ENCODE peak calls at places on chromosomes 2 and 18, in nine cellular contexts. One of them, this sample, is unnamed. For H3K36me3 and H3K4me1, the result is how much of the 10 kb centered on the place peaks cover.

GRCh38 chr2:88837511-88838160 is 146.2 kb downstream of the RPIA start:
- DNase-seq in colonic mucosa: no peak
- DNase-seq in tibial artery: no peak
- DNase-seq in lower lobe of right lung: no peak
- DNase-seq in cardiac muscle cell: no peak
- DNase-seq in heart left ventricle: no peak
- DNase-seq in GM23338: no peak
- DNase-seq in endodermal cell: no peak
- DNase-seq in psoas muscle: no peak
- DNase-seq in this sample: no peak

GRCh38 chr2:69143726-69144360 is 130.9 kb downstream of the ANTXR1 start:
- DNase-seq in colonic mucosa: no peak
- DNase-seq in tibial artery: no peak
- DNase-seq in lower lobe of right lung: no peak
- DNase-seq in cardiac muscle cell: no peak
- DNase-seq in heart left ventricle: no peak
- DNase-seq in GM23338: no peak
- DNase-seq in endodermal cell: no peak
- DNase-seq in psoas muscle: no peak
- DNase-seq in this sample: no peak

GRCh38 chr2:42706836-42707235 is 57.1 kb downstream of the OXER1 start:
- DNase-seq in colonic mucosa: no peak
- DNase-seq in tibial artery: no peak
- DNase-seq in lower lobe of right lung: no peak
- DNase-seq in cardiac muscle cell: no peak
- DNase-seq in heart left ventricle: no peak
- DNase-seq in GM23338: peak
- DNase-seq in endodermal cell: peak
- DNase-seq in psoas muscle: no peak
- DNase-seq in this sample: no peak

GRCh38 chr2:203706403-203706802 is at the start of gene CD28:
- DNase-seq in colonic mucosa: peak
- DNase-seq in tibial artery: peak
- DNase-seq in lower lobe of right lung: no peak
- DNase-seq in cardiac muscle cell: no peak
- DNase-seq in heart left ventricle: peak
- DNase-seq in GM23338: no peak
- DNase-seq in endodermal cell: no peak
- DNase-seq in psoas muscle: no peak
- DNase-seq in this sample: no peak

GRCh38 chr2:120520929-120521912 is 175.3 kb downstream of the INHBB start:
- DNase-seq in colonic mucosa: peak
- DNase-seq in tibial artery: no peak
- DNase-seq in lower lobe of right lung: no peak
- DNase-seq in cardiac muscle cell: peak
- DNase-seq in heart left ventricle: no peak
- DNase-seq in GM23338: peak
- DNase-seq in endodermal cell: peak
- DNase-seq in psoas muscle: peak
- DNase-seq in this sample: no peak

GRCh38 chr2:153163055-153163454 is 315.5 kb downstream of the RPRM start:
- DNase-seq in colonic mucosa: no peak
- DNase-seq in tibial artery: no peak
- DNase-seq in lower lobe of right lung: no peak
- DNase-seq in cardiac muscle cell: peak
- DNase-seq in heart left ventricle: no peak
- DNase-seq in GM23338: peak
- DNase-seq in endodermal cell: peak
- DNase-seq in psoas muscle: no peak
- DNase-seq in this sample: no peak

GRCh38 chr2:97748397-97748796 is 35.0 kb downstream of the ZAP70 start:
- DNase-seq in colonic mucosa: no peak
- DNase-seq in tibial artery: no peak
- DNase-seq in lower lobe of right lung: no peak
- DNase-seq in cardiac muscle cell: peak
- DNase-seq in heart left ventricle: peak
- DNase-seq in GM23338: peak
- DNase-seq in endodermal cell: peak
- DNase-seq in psoas muscle: no peak
- DNase-seq in this sample: peak

GRCh38 chr2:138081225-138082073 is 117.2 kb downstream of the HNMT start:
- DNase-seq in colonic mucosa: no peak
- DNase-seq in tibial artery: no peak
- DNase-seq in lower lobe of right lung: no peak
- DNase-seq in cardiac muscle cell: no peak
- DNase-seq in heart left ventricle: no peak
- DNase-seq in GM23338: no peak
- DNase-seq in endodermal cell: no peak
- DNase-seq in psoas muscle: no peak
- DNase-seq in this sample: no peak

GRCh38 chr2:10584242-10584753 is 105.5 kb downstream of the NOL10 start:
- DNase-seq in colonic mucosa: no peak
- DNase-seq in tibial artery: no peak
- DNase-seq in lower lobe of right lung: no peak
- DNase-seq in cardiac muscle cell: no peak
- DNase-seq in heart left ventricle: no peak
- DNase-seq in GM23338: no peak
- DNase-seq in endodermal cell: no peak
- DNase-seq in psoas muscle: no peak
- DNase-seq in this sample: no peak

GRCh38 chr2:10580170-10580539 is 109.6 kb downstream of the NOL10 start:
- DNase-seq in colonic mucosa: no peak
- DNase-seq in tibial artery: no peak
- DNase-seq in lower lobe of right lung: no peak
- DNase-seq in cardiac muscle cell: no peak
- DNase-seq in heart left ventricle: no peak
- DNase-seq in GM23338: peak
- DNase-seq in endodermal cell: peak
- DNase-seq in psoas muscle: no peak
- DNase-seq in this sample: no peak

GRCh38 chr2:10579441-10580169 is 110.2 kb downstream of the NOL10 start:
- DNase-seq in colonic mucosa: no peak
- DNase-seq in tibial artery: no peak
- DNase-seq in lower lobe of right lung: no peak
- DNase-seq in cardiac muscle cell: no peak
- DNase-seq in heart left ventricle: no peak
- DNase-seq in GM23338: no peak
- DNase-seq in endodermal cell: no peak
- DNase-seq in psoas muscle: no peak
- DNase-seq in this sample: no peak

GRCh38 chr2:10580991-10581390 is 108.8 kb downstream of the NOL10 start:
- DNase-seq in colonic mucosa: no peak
- DNase-seq in tibial artery: no peak
- DNase-seq in lower lobe of right lung: no peak
- DNase-seq in cardiac muscle cell: no peak
- DNase-seq in heart left ventricle: no peak
- DNase-seq in GM23338: no peak
- DNase-seq in endodermal cell: no peak
- DNase-seq in psoas muscle: no peak
- DNase-seq in this sample: no peak

GRCh38 chr2:10581990-10582389 is 107.8 kb downstream of the NOL10 start:
- DNase-seq in colonic mucosa: no peak
- DNase-seq in tibial artery: no peak
- DNase-seq in lower lobe of right lung: no peak
- DNase-seq in cardiac muscle cell: no peak
- DNase-seq in heart left ventricle: no peak
- DNase-seq in GM23338: no peak
- DNase-seq in endodermal cell: no peak
- DNase-seq in psoas muscle: no peak
- DNase-seq in this sample: no peak
- H3K36me3 ChIP-seq in colonic mucosa: under half
- H3K36me3 ChIP-seq in tibial artery: half or more
- H3K36me3 ChIP-seq in lower lobe of right lung: half or more
- H3K36me3 ChIP-seq in cardiac muscle cell: under half
- H3K36me3 ChIP-seq in heart left ventricle: half or more
- H3K36me3 ChIP-seq in GM23338: under half
- H3K36me3 ChIP-seq in endodermal cell: under half
- H3K36me3 ChIP-seq in psoas muscle: half or more
- H3K36me3 ChIP-seq in this sample: half or more

DNA sequence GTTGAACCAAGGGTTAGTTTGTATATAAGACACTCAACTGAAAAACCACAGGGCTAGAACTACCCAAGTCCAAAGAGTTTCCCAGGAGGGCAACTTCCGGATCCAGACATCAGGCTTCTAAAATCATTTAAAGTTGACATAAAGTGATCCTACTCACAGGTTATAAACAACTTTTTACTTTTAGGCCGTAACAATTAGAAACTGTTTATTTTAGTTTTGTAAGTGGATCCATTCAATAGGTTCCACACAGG is 454.6 kb downstream of the MEIS1 start:
- DNase-seq in colonic mucosa: no peak
- DNase-seq in tibial artery: no peak
- DNase-seq in lower lobe of right lung: no peak
- DNase-seq in cardiac muscle cell: no peak
- DNase-seq in heart left ventricle: no peak
- DNase-seq in GM23338: no peak
- DNase-seq in endodermal cell: no peak
- DNase-seq in psoas muscle: no peak
- DNase-seq in this sample: no peak
- H3K4me1 ChIP-seq in colonic mucosa: under half
- H3K4me1 ChIP-seq in tibial artery: under half
- H3K4me1 ChIP-seq in lower lobe of right lung: under half
- H3K4me1 ChIP-seq in cardiac muscle cell: under half
- H3K4me1 ChIP-seq in heart left ventricle: under half
- H3K4me1 ChIP-seq in GM23338: under half
- H3K4me1 ChIP-seq in endodermal cell: under half
- H3K4me1 ChIP-seq in psoas muscle: under half
- H3K4me1 ChIP-seq in this sample: under half

DNA sequence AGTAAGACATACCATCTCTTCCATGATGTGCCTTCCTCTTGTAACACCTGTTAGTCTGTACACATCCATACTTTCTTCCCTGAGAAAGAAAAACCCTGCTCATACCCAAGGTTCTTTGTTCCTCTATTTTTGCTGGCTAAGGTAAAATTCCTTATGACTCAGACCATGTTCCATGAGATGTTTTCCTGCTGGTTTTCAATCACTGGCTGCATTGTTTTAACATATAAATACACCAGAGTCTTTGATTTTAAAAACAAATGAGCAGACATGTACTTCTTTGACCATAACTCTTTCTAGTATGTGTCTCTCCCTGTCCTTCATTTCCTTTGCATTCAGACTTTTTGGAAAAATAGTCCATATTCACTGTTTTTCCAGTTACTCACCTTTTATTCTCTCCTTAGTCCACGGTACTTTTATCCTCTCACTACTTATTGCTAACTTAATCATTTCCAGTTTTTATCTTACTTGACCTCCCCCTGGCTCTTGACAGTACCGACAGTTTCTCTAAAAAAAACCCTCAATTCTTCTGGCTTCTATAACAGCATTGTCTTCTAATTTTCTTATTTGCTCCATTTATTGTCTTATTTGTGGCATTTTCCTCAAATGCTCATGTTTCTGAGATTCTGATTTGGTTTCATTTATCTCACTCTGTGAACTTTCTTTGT is 4.3 kb downstream of the VAPA start:
- DNase-seq in colonic mucosa: no peak
- DNase-seq in tibial artery: no peak
- DNase-seq in lower lobe of right lung: no peak
- DNase-seq in cardiac muscle cell: no peak
- DNase-seq in heart left ventricle: no peak
- DNase-seq in GM23338: no peak
- DNase-seq in endodermal cell: no peak
- DNase-seq in psoas muscle: no peak
- DNase-seq in this sample: no peak
- H3K27ac ChIP-seq in colonic mucosa: no peak
- H3K27ac ChIP-seq in tibial artery: peak
- H3K27ac ChIP-seq in lower lobe of right lung: no peak
- H3K27ac ChIP-seq in cardiac muscle cell: no peak
- H3K27ac ChIP-seq in heart left ventricle: peak
- H3K27ac ChIP-seq in GM23338: peak
- H3K27ac ChIP-seq in endodermal cell: no peak
- H3K27ac ChIP-seq in psoas muscle: peak
- H3K27ac ChIP-seq in this sample: peak

GRCh38 chr2:238912228-238912915 is 64.5 kb downstream of the TWIST2 start:
- DNase-seq in colonic mucosa: no peak
- DNase-seq in tibial artery: peak
- DNase-seq in lower lobe of right lung: no peak
- DNase-seq in cardiac muscle cell: no peak
- DNase-seq in heart left ventricle: no peak
- DNase-seq in GM23338: no peak
- DNase-seq in endodermal cell: peak
- DNase-seq in psoas muscle: no peak
- DNase-seq in this sample: no peak

GRCh38 chr2:238912916-238913875 is 65.3 kb downstream of the TWIST2 start:
- DNase-seq in colonic mucosa: no peak
- DNase-seq in tibial artery: peak
- DNase-seq in lower lobe of right lung: no peak
- DNase-seq in cardiac muscle cell: no peak
- DNase-seq in heart left ventricle: no peak
- DNase-seq in GM23338: no peak
- DNase-seq in endodermal cell: peak
- DNase-seq in psoas muscle: no peak
- DNase-seq in this sample: no peak

GRCh38 chr2:238910751-238911351 is 63.0 kb downstream of the TWIST2 start:
- DNase-seq in colonic mucosa: no peak
- DNase-seq in tibial artery: no peak
- DNase-seq in lower lobe of right lung: no peak
- DNase-seq in cardiac muscle cell: no peak
- DNase-seq in heart left ventricle: no peak
- DNase-seq in GM23338: no peak
- DNase-seq in endodermal cell: peak
- DNase-seq in psoas muscle: no peak
- DNase-seq in this sample: no peak

GRCh38 chr2:238908960-238909951 is 61.4 kb downstream of the TWIST2 start:
- DNase-seq in colonic mucosa: no peak
- DNase-seq in tibial artery: peak
- DNase-seq in lower lobe of right lung: no peak
- DNase-seq in cardiac muscle cell: no peak
- DNase-seq in heart left ventricle: no peak
- DNase-seq in GM23338: peak
- DNase-seq in endodermal cell: peak
- DNase-seq in psoas muscle: peak
- DNase-seq in this sample: no peak

DNA sequence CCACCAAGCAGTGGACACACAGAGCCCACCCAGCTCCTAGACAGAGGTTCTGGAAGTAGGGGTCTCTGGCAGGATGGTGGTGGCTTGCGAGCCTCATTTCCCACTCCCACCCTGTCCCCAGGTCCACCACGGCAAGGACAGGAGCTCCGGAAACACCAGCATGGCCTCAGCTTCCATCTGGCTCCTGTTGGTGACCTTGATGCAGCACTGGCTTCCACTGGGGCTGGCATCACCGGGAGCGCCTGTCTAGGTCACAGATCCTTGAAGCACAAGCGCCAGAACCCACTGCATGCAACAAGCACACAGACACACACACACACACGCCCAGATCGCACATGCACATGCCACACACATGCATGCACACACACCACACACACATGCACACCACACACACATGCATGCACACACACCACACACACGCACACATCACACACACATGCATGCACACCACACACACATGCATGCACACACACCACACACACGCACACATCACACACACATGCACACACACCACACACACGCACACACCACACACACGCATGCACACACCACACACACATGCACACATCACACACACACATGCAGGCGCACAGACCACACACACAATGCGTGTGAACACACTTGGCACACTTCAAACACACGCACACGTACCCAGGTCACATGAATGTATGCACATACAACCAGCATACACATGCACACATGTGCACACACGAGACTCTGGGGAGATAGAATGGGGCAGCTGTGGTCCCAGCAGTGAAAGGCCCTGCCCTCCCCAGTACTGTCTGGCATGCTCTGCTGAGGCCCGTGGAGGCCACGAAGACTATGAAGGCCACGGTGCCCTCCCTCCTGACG is 63.7 kb downstream of the TWIST2 start:
- DNase-seq in colonic mucosa: no peak
- DNase-seq in tibial artery: no peak
- DNase-seq in lower lobe of right lung: no peak
- DNase-seq in cardiac muscle cell: no peak
- DNase-seq in heart left ventricle: no peak
- DNase-seq in GM23338: no peak
- DNase-seq in endodermal cell: peak
- DNase-seq in psoas muscle: no peak
- DNase-seq in this sample: no peak
- H3K36me3 ChIP-seq in colonic mucosa: under half
- H3K36me3 ChIP-seq in tibial artery: under half
- H3K36me3 ChIP-seq in lower lobe of right lung: under half
- H3K36me3 ChIP-seq in cardiac muscle cell: under half
- H3K36me3 ChIP-seq in heart left ventricle: under half
- H3K36me3 ChIP-seq in GM23338: under half
- H3K36me3 ChIP-seq in endodermal cell: under half
- H3K36me3 ChIP-seq in psoas muscle: under half
- H3K36me3 ChIP-seq in this sample: under half